ENCODE peak calls at places on chromosomes 5 and 9, in seven cellular contexts. I, F, P, H, Z, J and V are unnamed samples. For H3K36me3, the result is how much of the 10 kb centered on the place peaks cover.

GRCh38 chr5:167688731-167689130 is 602.7 kb upstream of the WWC1 start:
- DNase-seq in P (no peak), Z (no peak), J (no peak), F (no peak), H (no peak), I (no peak), V (no peak)

GRCh38 chr5:94972268-94972667 is 312.6 kb downstream of the MCTP1 start:
- DNase-seq in J (no peak), Z (no peak), H (no peak), F (no peak), P (no peak), I (no peak), V (no peak)

GRCh38 chr9:70917277-70917676 is 204.1 kb downstream of the TRPM3 start:
- DNase-seq in I (no peak), F (no peak), Z (no peak), J (no peak), H (no peak), P (no peak), V (no peak)

GRCh38 chr5:142360607-142361120 is 35.8 kb upstream of the SPRY4 start:
- DNase-seq in H (peak), I (no peak), F (no peak), P (no peak), J (no peak), Z (peak), V (peak)

GRCh38 chr5:54415896-54416640 is 39.4 kb upstream of the HSPB3 start:
- DNase-seq in I (no peak), F (no peak), J (no peak), H (no peak), Z (no peak), P (no peak), V (peak)

GRCh38 chr9:8802242-8802641 is 1002.7 kb upstream of the DMAC1 start:
- DNase-seq in I (no peak), F (no peak), Z (no peak), J (no peak), H (no peak), P (no peak), V (no peak)

GRCh38 chr9:134928796-134929559 is 11.3 kb upstream of the FCN1 start:
- DNase-seq in P (peak), J (peak), H (peak), Z (no peak), I (peak), F (no peak), V (no peak)

GRCh38 chr5:55324815-55325418 is 17.1 kb downstream of the MTREX start:
- DNase-seq in F (no peak), H (no peak), I (no peak), Z (no peak), P (no peak), J (no peak), V (peak)

GRCh38 chr9:35756275-35756742 is 2.2 kb upstream of the MSMP start:
- DNase-seq in J (peak), F (peak), P (peak), Z (peak), I (peak), H (peak), V (no peak)

GRCh38 chr5:148309746-148310145 is 2.5 kb upstream of the SPINK7 start:
- DNase-seq in Z (no peak), H (no peak), P (no peak), I (no peak), J (no peak), F (no peak), V (no peak)

GRCh38 chr5:140690376-140690932 is 716 bp downstream of the HARS1 start:
- DNase-seq in P (no peak), Z (no peak), J (no peak), I (no peak), H (no peak), F (no peak), V (no peak)

GRCh38 chr9:95100071-95100627 is 217.4 kb downstream of the FANCC start:
- DNase-seq in Z (no peak), I (no peak), H (no peak), F (no peak), J (no peak), P (no peak), V (no peak)

GRCh38 chr5:110823571-110823970 is 84.8 kb downstream of the SLC25A46 start:
- DNase-seq in Z (no peak), J (no peak), I (no peak), H (no peak), F (no peak), P (no peak), V (no peak)

GRCh38 chr9:4837768-4838546 is 45.2 kb downstream of the RCL1 start:
- DNase-seq in F (no peak), Z (no peak), P (no peak), I (peak), J (no peak), H (no peak), V (peak)

GRCh38 chr9:134283111-134283515 is 43.1 kb upstream of the RXRA start:
- DNase-seq in F (no peak), J (peak), P (peak), H (peak), Z (no peak), I (peak), V (no peak)

GRCh38 chr9:89999176-89999533 is 394.3 kb downstream of the GADD45G start:
- DNase-seq in J (no peak), Z (no peak), F (no peak), P (no peak), I (no peak), H (peak), V (no peak)

GRCh38 chr9:32550046-32550608 is 2.0 kb upstream of the SMIM27 start:
- DNase-seq in Z (no peak), I (no peak), F (no peak), J (no peak), H (no peak), P (no peak), V (peak)

GRCh38 chr9:82923410-82924242 is 139.3 kb downstream of the RASEF start:
- DNase-seq in H (no peak), P (no peak), J (no peak), F (no peak), Z (peak), I (no peak), V (peak)

GRCh38 chr9:94772654-94773303 is 46.3 kb downstream of the AOPEP start:
- DNase-seq in F (no peak), J (no peak), H (no peak), P (no peak), Z (peak), I (no peak), V (peak)

GRCh38 chr9:89923961-89924504 is 319.2 kb downstream of the GADD45G start:
- DNase-seq in J (no peak), H (peak), I (no peak), Z (no peak), P (peak), F (no peak), V (no peak)

DNA sequence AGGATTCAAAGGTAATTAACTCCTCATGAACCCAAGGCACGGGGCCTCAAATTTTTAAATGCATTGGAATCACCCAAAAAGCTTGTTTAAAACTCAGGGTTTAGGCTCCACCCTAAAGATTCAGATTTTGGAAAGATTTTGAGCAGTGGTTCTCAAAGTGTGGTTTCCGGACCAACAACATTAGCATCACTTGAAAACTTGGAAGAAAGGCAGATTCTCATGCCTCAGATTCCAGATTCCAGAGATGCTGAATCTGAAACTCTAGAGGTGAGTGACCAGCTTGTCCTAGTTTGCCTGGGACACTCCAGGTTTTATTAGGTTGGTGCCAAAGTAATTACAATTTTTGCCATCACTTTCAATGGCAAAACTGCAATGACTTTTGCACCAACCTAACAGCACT is 24.7 kb upstream of the TNIP1 start:
- DNase-seq in I (no peak), P (no peak), H (no peak), Z (no peak), F (no peak), J (no peak), V (no peak)
- H3K36me3 ChIP-seq in I (under half), P (half or more), H (under half), Z (under half), F (half or more), J (half or more), V (half or more)

GRCh38 chr9:120711354-120711753 is 2.9 kb downstream of the MEGF9 start:
- DNase-seq in Z (no peak), P (no peak), J (no peak), I (no peak), H (no peak), F (no peak), V (no peak)
- TF ChIP-seq CTCF in Z (no peak), P (no peak), J (no peak), I (no peak), H (no peak), F (no peak), V (no peak)

GRCh38 chr5:96751203-96752169 is 56.3 kb downstream of the ERAP1 start:
- DNase-seq in I (no peak), Z (no peak), H (peak), J (no peak), F (no peak), P (no peak), V (no peak)

GRCh38 chr5:96756985-96757384 is 50.8 kb downstream of the ERAP1 start:
- DNase-seq in H (no peak), Z (no peak), F (no peak), J (no peak), I (no peak), P (no peak), V (no peak)

GRCh38 chr5:96752341-96753016 is 55.3 kb downstream of the ERAP1 start:
- DNase-seq in P (no peak), Z (peak), F (peak), J (no peak), H (peak), I (peak), V (peak)

GRCh38 chr5:96753017-96753397 is 54.7 kb downstream of the ERAP1 start:
- DNase-seq in F (no peak), I (no peak), H (no peak), Z (no peak), P (no peak), J (no peak), V (no peak)

GRCh38 chr5:96753848-96754247 is 53.9 kb downstream of the ERAP1 start:
- DNase-seq in J (no peak), F (no peak), P (no peak), H (no peak), Z (peak), I (no peak), V (no peak)
- H3K36me3 ChIP-seq in J (half or more), F (under half), P (half or more), H (under half), Z (under half), I (under half), V (half or more)

GRCh38 chr9:1042466-1042865 is 7.7 kb upstream of the DMRT2 start:
- DNase-seq in Z (no peak), H (no peak), J (no peak), P (no peak), I (no peak), F (no peak), V (no peak)
- TF ChIP-seq CTCF in Z (peak), H (no peak), J (peak), P (peak), I (no peak), F (no peak), V (no peak)

GRCh38 chr5:157732784-157733262 is 1.6 kb downstream of the THG1L start:
- DNase-seq in H (no peak), F (no peak), I (no peak), J (no peak), P (no peak), Z (no peak), V (no peak)
- H3K36me3 ChIP-seq in H (under half), F (under half), I (under half), J (under half), P (under half), Z (under half), V (under half)

DNA sequence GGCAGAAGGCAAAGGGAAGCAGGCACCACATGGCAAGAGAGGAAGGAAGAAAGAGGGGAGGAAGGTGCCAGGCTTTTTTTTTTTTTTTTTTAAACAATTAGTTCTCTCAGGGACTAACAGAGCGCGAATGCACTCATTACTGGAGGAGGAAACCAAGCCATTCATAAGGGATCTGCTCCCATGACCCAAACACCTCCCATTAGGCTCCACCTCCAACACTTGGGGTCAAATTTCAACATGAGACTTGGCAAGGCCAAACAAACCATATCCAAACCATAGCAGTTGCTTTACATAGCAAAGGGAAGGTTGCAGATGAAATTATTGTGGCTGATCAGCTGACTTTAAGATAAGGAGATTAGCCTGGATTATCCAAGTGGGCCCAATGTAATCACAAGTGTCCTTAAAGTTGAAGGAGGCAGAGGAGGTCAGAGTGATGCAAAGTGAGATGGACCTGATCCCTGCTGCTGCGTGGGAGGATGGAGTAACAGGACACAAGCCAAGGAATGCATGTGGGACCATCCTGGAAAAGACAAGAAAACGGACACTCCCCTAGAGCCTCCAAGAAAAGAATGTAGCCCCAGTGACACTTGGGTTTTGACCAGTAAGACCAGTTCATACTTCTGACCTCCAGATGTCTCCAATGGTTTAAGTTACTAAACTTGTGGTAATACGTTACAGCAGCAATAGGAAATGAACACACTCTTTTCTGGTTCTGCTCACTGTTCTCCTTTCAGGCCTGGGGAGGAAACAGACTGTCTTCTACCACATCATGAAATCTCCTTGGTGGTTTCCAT is 167.3 kb downstream of the GNAQ start:
- DNase-seq in H (no peak), F (no peak), P (no peak), Z (no peak), J (no peak), I (no peak), V (no peak)
- TF ChIP-seq CTCF in H (no peak), F (no peak), P (no peak), Z (no peak), J (no peak), I (no peak), V (no peak)

GRCh38 chr5:14683906-14684455 is 19.5 kb downstream of the OTULIN start:
- DNase-seq in H (no peak), I (no peak), F (no peak), J (no peak), Z (no peak), P (no peak), V (no peak)
- H3K36me3 ChIP-seq in H (under half), I (under half), F (under half), J (half or more), Z (under half), P (under half), V (under half)

GRCh38 chr5:150396247-150396646 is 16.5 kb downstream of the CD74 start:
- DNase-seq in P (no peak), H (no peak), I (no peak), J (no peak), F (no peak), Z (no peak), V (no peak)

GRCh38 chr5:150398432-150399157 is 14.1 kb downstream of the CD74 start:
- DNase-seq in I (no peak), J (no peak), F (peak), P (no peak), H (no peak), Z (peak), V (no peak)

GRCh38 chr5:150399158-150400019 is 13.3 kb downstream of the CD74 start:
- DNase-seq in H (no peak), Z (no peak), P (no peak), F (no peak), I (no peak), J (no peak), V (no peak)

GRCh38 chr5:150400020-150400326 is 12.7 kb downstream of the CD74 start:
- DNase-seq in H (no peak), J (no peak), I (no peak), F (no peak), Z (no peak), P (no peak), V (no peak)

GRCh38 chr5:150397749-150398431 is 14.8 kb downstream of the CD74 start:
- DNase-seq in Z (no peak), P (no peak), I (no peak), F (no peak), J (no peak), H (no peak), V (no peak)
- TF ChIP-seq CTCF in Z (no peak), P (no peak), I (no peak), F (no peak), J (no peak), H (no peak), V (peak)